ENCODE peak calls at places on chromosomes 11 and 22, in eight cellular contexts. One of them, this sample, is unnamed.

GRCh38 chr11:73797457-73797856 is 9.8 kb downstream of the MRPL48 start:
- DNase-seq in CD4-positive, alpha-beta memory T cell: no peak
- DNase-seq in frontal cortex: no peak
- DNase-seq in WTC11: no peak
- DNase-seq in head of caudate nucleus: peak; percentile 43
- DNase-seq in H9: no peak
- DNase-seq in HEK293T: no peak
- DNase-seq in NCI-H2171: no peak
- DNase-seq in this sample: no peak

GRCh38 chr11:3201112-3201581 is 17.5 kb downstream of the MRGPRG start:
- DNase-seq in H9: no peak
- DNase-seq in HEK293T: no peak
- DNase-seq in head of caudate nucleus: peak; percentile 4
- DNase-seq in WTC11: no peak
- DNase-seq in NCI-H2171: no peak
- DNase-seq in frontal cortex: no peak
- DNase-seq in CD4-positive, alpha-beta memory T cell: no peak
- DNase-seq in this sample: no peak

GRCh38 chr11:119800171-119800570 is 71.2 kb upstream of the NECTIN1 start:
- DNase-seq in frontal cortex: no peak
- DNase-seq in HEK293T: no peak
- DNase-seq in H9: no peak
- DNase-seq in WTC11: no peak
- DNase-seq in CD4-positive, alpha-beta memory T cell: no peak
- DNase-seq in head of caudate nucleus: no peak
- DNase-seq in NCI-H2171: no peak
- DNase-seq in this sample: no peak

GRCh38 chr11:59144579-59145345 is 2.1 kb downstream of the FAM111A start:
- DNase-seq in WTC11: peak; percentile 85
- DNase-seq in NCI-H2171: no peak
- DNase-seq in HEK293T: no peak
- DNase-seq in H9: peak; percentile 92
- DNase-seq in frontal cortex: peak; percentile 74
- DNase-seq in CD4-positive, alpha-beta memory T cell: peak; percentile 78
- DNase-seq in head of caudate nucleus: peak; percentile 47
- DNase-seq in this sample: peak; percentile 84

GRCh38 chr22:26553056-26553752 is 36.7 kb downstream of the TPST2 start:
- DNase-seq in WTC11: no peak
- DNase-seq in H9: no peak
- DNase-seq in frontal cortex: no peak
- DNase-seq in HEK293T: no peak
- DNase-seq in head of caudate nucleus: no peak
- DNase-seq in NCI-H2171: peak; percentile 69
- DNase-seq in CD4-positive, alpha-beta memory T cell: no peak
- DNase-seq in this sample: peak; percentile 92

GRCh38 chr22:48697694-48698276 is 1129.9 kb downstream of the BRD1 start:
- DNase-seq in CD4-positive, alpha-beta memory T cell: no peak
- DNase-seq in head of caudate nucleus: no peak
- DNase-seq in frontal cortex: no peak
- DNase-seq in H9: no peak
- DNase-seq in WTC11: no peak
- DNase-seq in HEK293T: no peak
- DNase-seq in NCI-H2171: no peak
- DNase-seq in this sample: no peak

GRCh38 chr22:43289976-43290663 is 53.1 kb downstream of the SCUBE1 start:
- DNase-seq in NCI-H2171: peak; percentile 40
- DNase-seq in H9: no peak
- DNase-seq in HEK293T: no peak
- DNase-seq in head of caudate nucleus: peak; percentile 25
- DNase-seq in WTC11: no peak
- DNase-seq in frontal cortex: no peak
- DNase-seq in CD4-positive, alpha-beta memory T cell: no peak
- DNase-seq in this sample: peak; percentile 23

GRCh38 chr11:30583505-30584280 is 2.5 kb downstream of the MPPED2 start:
- DNase-seq in HEK293T: no peak
- DNase-seq in H9: peak; percentile 39
- DNase-seq in head of caudate nucleus: peak; percentile 22
- DNase-seq in WTC11: peak; percentile 35
- DNase-seq in NCI-H2171: no peak
- DNase-seq in CD4-positive, alpha-beta memory T cell: no peak
- DNase-seq in frontal cortex: no peak
- DNase-seq in this sample: no peak

GRCh38 chr11:105100206-105100605 is 39.4 kb downstream of the CARD18 start:
- DNase-seq in HEK293T: no peak
- DNase-seq in H9: peak; percentile 28
- DNase-seq in head of caudate nucleus: no peak
- DNase-seq in NCI-H2171: no peak
- DNase-seq in WTC11: no peak
- DNase-seq in frontal cortex: no peak
- DNase-seq in CD4-positive, alpha-beta memory T cell: peak; percentile 35
- DNase-seq in this sample: no peak

GRCh38 chr11:125890447-125891100 is 3.1 kb downstream of the HYLS1 start:
- DNase-seq in frontal cortex: no peak
- DNase-seq in HEK293T: no peak
- DNase-seq in H9: no peak
- DNase-seq in WTC11: no peak
- DNase-seq in NCI-H2171: no peak
- DNase-seq in CD4-positive, alpha-beta memory T cell: no peak
- DNase-seq in head of caudate nucleus: no peak
- DNase-seq in this sample: no peak

GRCh38 chr22:39832627-39833074 is 60.9 kb downstream of the ENTHD1 start:
- DNase-seq in HEK293T: no peak
- DNase-seq in H9: no peak
- DNase-seq in frontal cortex: no peak
- DNase-seq in head of caudate nucleus: no peak
- DNase-seq in WTC11: no peak
- DNase-seq in CD4-positive, alpha-beta memory T cell: no peak
- DNase-seq in NCI-H2171: no peak
- DNase-seq in this sample: no peak

GRCh38 chr11:28701760-28702449 is 593.7 kb downstream of the METTL15 start:
- DNase-seq in NCI-H2171: no peak
- DNase-seq in WTC11: no peak
- DNase-seq in head of caudate nucleus: no peak
- DNase-seq in HEK293T: no peak
- DNase-seq in H9: no peak
- DNase-seq in frontal cortex: no peak
- DNase-seq in CD4-positive, alpha-beta memory T cell: no peak
- DNase-seq in this sample: peak; percentile 51

GRCh38 chr11:101860694-101861371 is 54.0 kb upstream of the CEP126 start:
- DNase-seq in H9: peak; percentile 69
- DNase-seq in NCI-H2171: peak; percentile 20
- DNase-seq in CD4-positive, alpha-beta memory T cell: peak; percentile 12
- DNase-seq in head of caudate nucleus: peak; percentile 24
- DNase-seq in WTC11: peak; percentile 27
- DNase-seq in HEK293T: peak; percentile 70
- DNase-seq in frontal cortex: peak; percentile 1
- DNase-seq in this sample: peak; percentile 81

GRCh38 chr11:1747753-1748466 is 2.5 kb downstream of the IFITM10 start:
- DNase-seq in head of caudate nucleus: no peak
- DNase-seq in WTC11: no peak
- DNase-seq in CD4-positive, alpha-beta memory T cell: no peak
- DNase-seq in H9: no peak
- DNase-seq in NCI-H2171: no peak
- DNase-seq in frontal cortex: peak; percentile 76
- DNase-seq in HEK293T: no peak
- DNase-seq in this sample: no peak

GRCh38 chr11:335779-336665 is 15.4 kb upstream of the IFITM3 start:
- DNase-seq in CD4-positive, alpha-beta memory T cell: no peak
- DNase-seq in frontal cortex: no peak
- DNase-seq in WTC11: no peak
- DNase-seq in NCI-H2171: no peak
- DNase-seq in H9: no peak
- DNase-seq in HEK293T: no peak
- DNase-seq in head of caudate nucleus: no peak
- DNase-seq in this sample: no peak

GRCh38 chr11:106012744-106013143 is 9.3 kb downstream of the MSANTD4 start:
- DNase-seq in HEK293T: no peak
- DNase-seq in WTC11: no peak
- DNase-seq in NCI-H2171: no peak
- DNase-seq in head of caudate nucleus: no peak
- DNase-seq in CD4-positive, alpha-beta memory T cell: no peak
- DNase-seq in H9: no peak
- DNase-seq in frontal cortex: no peak
- DNase-seq in this sample: peak; percentile 94

GRCh38 chr11:65660038-65660437 is 2.7 kb downstream of the RELA start:
- DNase-seq in H9: no peak
- DNase-seq in NCI-H2171: no peak
- DNase-seq in CD4-positive, alpha-beta memory T cell: no peak
- DNase-seq in WTC11: no peak
- DNase-seq in HEK293T: no peak
- DNase-seq in head of caudate nucleus: no peak
- DNase-seq in frontal cortex: no peak
- DNase-seq in this sample: no peak

GRCh38 chr11:84634309-84634708 is 992.8 kb downstream of the DLG2 start:
- DNase-seq in head of caudate nucleus: no peak
- DNase-seq in H9: no peak
- DNase-seq in NCI-H2171: no peak
- DNase-seq in frontal cortex: no peak
- DNase-seq in WTC11: no peak
- DNase-seq in HEK293T: no peak
- DNase-seq in CD4-positive, alpha-beta memory T cell: no peak
- DNase-seq in this sample: no peak

GRCh38 chr11:75476716-75477613 is 44.0 kb upstream of the KLHL35 start:
- DNase-seq in head of caudate nucleus: no peak
- DNase-seq in HEK293T: no peak
- DNase-seq in frontal cortex: no peak
- DNase-seq in H9: no peak
- DNase-seq in WTC11: no peak
- DNase-seq in CD4-positive, alpha-beta memory T cell: no peak
- DNase-seq in NCI-H2171: no peak
- DNase-seq in this sample: no peak

GRCh38 chr22:17578129-17578754 is 14.9 kb downstream of the SLC25A18 start:
- DNase-seq in CD4-positive, alpha-beta memory T cell: no peak
- DNase-seq in frontal cortex: no peak
- DNase-seq in H9: no peak
- DNase-seq in NCI-H2171: no peak
- DNase-seq in HEK293T: no peak
- DNase-seq in WTC11: no peak
- DNase-seq in head of caudate nucleus: peak; percentile 75
- DNase-seq in this sample: peak; percentile 68

GRCh38 chr22:19036523-19037273 is 85.5 kb downstream of the DGCR2 start:
- DNase-seq in H9: peak; percentile 64
- DNase-seq in CD4-positive, alpha-beta memory T cell: no peak
- DNase-seq in frontal cortex: no peak
- DNase-seq in head of caudate nucleus: peak; percentile 10
- DNase-seq in HEK293T: no peak
- DNase-seq in NCI-H2171: no peak
- DNase-seq in WTC11: peak; percentile 42
- DNase-seq in this sample: peak; percentile 6

GRCh38 chr11:76600124-76600655 is 70.4 kb downstream of the LRRC32 start:
- DNase-seq in NCI-H2171: no peak
- DNase-seq in frontal cortex: no peak
- DNase-seq in WTC11: no peak
- DNase-seq in HEK293T: no peak
- DNase-seq in head of caudate nucleus: no peak
- DNase-seq in CD4-positive, alpha-beta memory T cell: no peak
- DNase-seq in H9: no peak
- DNase-seq in this sample: no peak

GRCh38 chr11:106133529-106133928 is 56.1 kb downstream of the AASDHPPT start:
- DNase-seq in NCI-H2171: no peak
- DNase-seq in H9: no peak
- DNase-seq in WTC11: no peak
- DNase-seq in CD4-positive, alpha-beta memory T cell: no peak
- DNase-seq in HEK293T: no peak
- DNase-seq in head of caudate nucleus: no peak
- DNase-seq in frontal cortex: no peak
- DNase-seq in this sample: peak; percentile 7

GRCh38 chr11:2459796-2460531 is 15.2 kb downstream of the KCNQ1 start:
- DNase-seq in H9: no peak
- DNase-seq in CD4-positive, alpha-beta memory T cell: no peak
- DNase-seq in WTC11: no peak
- DNase-seq in NCI-H2171: no peak
- DNase-seq in head of caudate nucleus: no peak
- DNase-seq in frontal cortex: no peak
- DNase-seq in HEK293T: no peak
- DNase-seq in this sample: no peak

GRCh38 chr11:11444027-11444799 is 91.2 kb upstream of the CSNK2A3 start:
- DNase-seq in WTC11: no peak
- DNase-seq in H9: no peak
- DNase-seq in frontal cortex: no peak
- DNase-seq in NCI-H2171: no peak
- DNase-seq in CD4-positive, alpha-beta memory T cell: no peak
- DNase-seq in head of caudate nucleus: no peak
- DNase-seq in HEK293T: peak; percentile 23
- DNase-seq in this sample: peak; percentile 7

This sample was measured in cardiac fibroblast.